ENCODE peak calls at places on chromosomes 13 and 19, in seven cellular contexts. One of them, this sample, is unnamed.

GRCh38 chr13:49341517-49341916 is 93.8 kb downstream of the CDADC1 start:
- DNase-seq in heart right ventricle: no peak
- DNase-seq in IMR-90: no peak
- DNase-seq in A549: no peak
- DNase-seq in AG09319: no peak
- DNase-seq in fibroblast of mammary gland: no peak
- DNase-seq in progenitor cell of endocrine pancreas: no peak
- DNase-seq in this sample: no peak

GRCh38 chr13:109672545-109672944 is 113.8 kb downstream of the IRS2 start:
- DNase-seq in fibroblast of mammary gland: no peak
- DNase-seq in AG09319: peak
- DNase-seq in A549: no peak
- DNase-seq in progenitor cell of endocrine pancreas: no peak
- DNase-seq in IMR-90: peak
- DNase-seq in heart right ventricle: no peak
- DNase-seq in this sample: no peak

GRCh38 chr19:15264061-15264932 is 32.0 kb upstream of the EPHX3 start:
- DNase-seq in heart right ventricle: peak
- DNase-seq in IMR-90: peak
- DNase-seq in AG09319: no peak
- DNase-seq in progenitor cell of endocrine pancreas: peak
- DNase-seq in fibroblast of mammary gland: peak
- DNase-seq in A549: peak
- DNase-seq in this sample: no peak

GRCh38 chr13:82878536-82878935 is 1003.7 kb downstream of the SLITRK1 start:
- DNase-seq in A549: no peak
- DNase-seq in fibroblast of mammary gland: peak
- DNase-seq in heart right ventricle: no peak
- DNase-seq in progenitor cell of endocrine pancreas: no peak
- DNase-seq in IMR-90: no peak
- DNase-seq in AG09319: no peak
- DNase-seq in this sample: no peak

GRCh38 chr19:641702-642101 is 2.0 kb downstream of the FGF22 start:
- DNase-seq in heart right ventricle: no peak
- DNase-seq in fibroblast of mammary gland: no peak
- DNase-seq in IMR-90: no peak
- DNase-seq in AG09319: no peak
- DNase-seq in A549: no peak
- DNase-seq in progenitor cell of endocrine pancreas: no peak
- DNase-seq in this sample: no peak

GRCh38 chr19:45733160-45733810 is at the start of gene MEIOSIN:
- DNase-seq in A549: no peak
- DNase-seq in IMR-90: no peak
- DNase-seq in AG09319: no peak
- DNase-seq in progenitor cell of endocrine pancreas: no peak
- DNase-seq in heart right ventricle: no peak
- DNase-seq in fibroblast of mammary gland: no peak
- DNase-seq in this sample: no peak

GRCh38 chr13:71303144-71303543 is 563.9 kb downstream of the DACH1 start:
- DNase-seq in A549: no peak
- DNase-seq in fibroblast of mammary gland: no peak
- DNase-seq in AG09319: no peak
- DNase-seq in heart right ventricle: no peak
- DNase-seq in progenitor cell of endocrine pancreas: no peak
- DNase-seq in IMR-90: no peak
- DNase-seq in this sample: no peak

GRCh38 chr19:17090501-17091074 is 15.0 kb downstream of the MYO9B start:
- DNase-seq in A549: no peak
- DNase-seq in IMR-90: peak
- DNase-seq in progenitor cell of endocrine pancreas: no peak
- DNase-seq in AG09319: no peak
- DNase-seq in heart right ventricle: no peak
- DNase-seq in fibroblast of mammary gland: peak
- DNase-seq in this sample: no peak

GRCh38 chr19:16324384-16325160 is at the start of gene KLF2:
- DNase-seq in IMR-90: peak
- DNase-seq in progenitor cell of endocrine pancreas: peak
- DNase-seq in A549: peak
- DNase-seq in fibroblast of mammary gland: peak
- DNase-seq in AG09319: peak
- DNase-seq in heart right ventricle: peak
- DNase-seq in this sample: peak

GRCh38 chr13:59452189-59452588 is 711.5 kb downstream of the DIAPH3 start:
- DNase-seq in A549: no peak
- DNase-seq in IMR-90: no peak
- DNase-seq in progenitor cell of endocrine pancreas: no peak
- DNase-seq in heart right ventricle: no peak
- DNase-seq in AG09319: no peak
- DNase-seq in fibroblast of mammary gland: no peak
- DNase-seq in this sample: no peak

GRCh38 chr13:41456768-41457588 is at the start of gene RGCC:
- DNase-seq in A549: peak
- DNase-seq in fibroblast of mammary gland: peak
- DNase-seq in IMR-90: peak
- DNase-seq in AG09319: no peak
- DNase-seq in progenitor cell of endocrine pancreas: peak
- DNase-seq in heart right ventricle: peak
- DNase-seq in this sample: no peak

GRCh38 chr13:48749144-48749543 is 95.4 kb downstream of the CYSLTR2 start:
- DNase-seq in progenitor cell of endocrine pancreas: no peak
- DNase-seq in heart right ventricle: no peak
- DNase-seq in A549: no peak
- DNase-seq in AG09319: no peak
- DNase-seq in IMR-90: peak
- DNase-seq in fibroblast of mammary gland: peak
- DNase-seq in this sample: no peak

GRCh38 chr13:42170029-42170428 is 101.9 kb upstream of the AKAP11 start:
- DNase-seq in heart right ventricle: no peak
- DNase-seq in A549: no peak
- DNase-seq in IMR-90: no peak
- DNase-seq in fibroblast of mammary gland: no peak
- DNase-seq in AG09319: no peak
- DNase-seq in progenitor cell of endocrine pancreas: no peak
- DNase-seq in this sample: no peak

GRCh38 chr19:20051841-20052768 is 12.8 kb upstream of the ZNF682 start:
- DNase-seq in progenitor cell of endocrine pancreas: peak
- DNase-seq in AG09319: peak
- DNase-seq in IMR-90: peak
- DNase-seq in fibroblast of mammary gland: peak
- DNase-seq in heart right ventricle: peak
- DNase-seq in A549: no peak
- DNase-seq in this sample: peak

GRCh38 chr19:42132851-42133528 is 744 bp upstream of the POU2F2 start:
- DNase-seq in heart right ventricle: peak
- DNase-seq in IMR-90: no peak
- DNase-seq in fibroblast of mammary gland: no peak
- DNase-seq in A549: peak
- DNase-seq in progenitor cell of endocrine pancreas: peak
- DNase-seq in AG09319: no peak
- DNase-seq in this sample: no peak

GRCh38 chr19:17209126-17210036 is 5.8 kb upstream of the USE1 start:
- DNase-seq in progenitor cell of endocrine pancreas: no peak
- DNase-seq in heart right ventricle: no peak
- DNase-seq in A549: peak
- DNase-seq in IMR-90: peak
- DNase-seq in fibroblast of mammary gland: peak
- DNase-seq in AG09319: no peak
- DNase-seq in this sample: no peak

GRCh38 chr13:23449386-23450162 is 16.1 kb upstream of the SACS start:
- DNase-seq in AG09319: no peak
- DNase-seq in fibroblast of mammary gland: no peak
- DNase-seq in A549: no peak
- DNase-seq in progenitor cell of endocrine pancreas: no peak
- DNase-seq in heart right ventricle: no peak
- DNase-seq in IMR-90: no peak
- DNase-seq in this sample: no peak

GRCh38 chr13:41716236-41716635 is 244.7 kb downstream of the VWA8 start:
- DNase-seq in progenitor cell of endocrine pancreas: no peak
- DNase-seq in IMR-90: no peak
- DNase-seq in fibroblast of mammary gland: no peak
- DNase-seq in AG09319: no peak
- DNase-seq in heart right ventricle: no peak
- DNase-seq in A549: no peak
- DNase-seq in this sample: no peak

GRCh38 chr19:57830071-57830602 is at the start of gene ZNF587B:
- DNase-seq in IMR-90: peak
- DNase-seq in progenitor cell of endocrine pancreas: peak
- DNase-seq in A549: peak
- DNase-seq in heart right ventricle: peak
- DNase-seq in fibroblast of mammary gland: peak
- DNase-seq in AG09319: no peak
- DNase-seq in this sample: no peak

GRCh38 chr19:16293133-16294085 is 31.2 kb upstream of the KLF2 start:
- DNase-seq in heart right ventricle: peak
- DNase-seq in progenitor cell of endocrine pancreas: no peak
- DNase-seq in IMR-90: peak
- DNase-seq in A549: peak
- DNase-seq in AG09319: peak
- DNase-seq in fibroblast of mammary gland: peak
- DNase-seq in this sample: no peak

GRCh38 chr13:36819811-36820140 is 754 bp downstream of the RFXAP start:
- DNase-seq in heart right ventricle: peak
- DNase-seq in progenitor cell of endocrine pancreas: no peak
- DNase-seq in A549: peak
- DNase-seq in IMR-90: peak
- DNase-seq in AG09319: no peak
- DNase-seq in fibroblast of mammary gland: peak
- DNase-seq in this sample: no peak

GRCh38 chr19:43976732-43977131 is 7.3 kb upstream of the ZNF155 start:
- DNase-seq in fibroblast of mammary gland: no peak
- DNase-seq in progenitor cell of endocrine pancreas: no peak
- DNase-seq in AG09319: no peak
- DNase-seq in IMR-90: no peak
- DNase-seq in heart right ventricle: no peak
- DNase-seq in A549: no peak
- DNase-seq in this sample: no peak

GRCh38 chr13:82772802-82773201 is 1109.5 kb downstream of the SLITRK1 start:
- DNase-seq in IMR-90: peak
- DNase-seq in fibroblast of mammary gland: peak
- DNase-seq in heart right ventricle: no peak
- DNase-seq in A549: no peak
- DNase-seq in AG09319: no peak
- DNase-seq in progenitor cell of endocrine pancreas: no peak
- DNase-seq in this sample: no peak

GRCh38 chr19:1101337-1101698 is 2.5 kb upstream of the GPX4 start:
- DNase-seq in progenitor cell of endocrine pancreas: no peak
- DNase-seq in heart right ventricle: peak
- DNase-seq in IMR-90: no peak
- DNase-seq in A549: no peak
- DNase-seq in AG09319: no peak
- DNase-seq in fibroblast of mammary gland: no peak
- DNase-seq in this sample: no peak

GRCh38 chr19:46574533-46574932 is 26.6 kb upstream of the CALM3 start:
- DNase-seq in A549: no peak
- DNase-seq in IMR-90: no peak
- DNase-seq in progenitor cell of endocrine pancreas: no peak
- DNase-seq in fibroblast of mammary gland: peak
- DNase-seq in heart right ventricle: no peak
- DNase-seq in AG09319: no peak
- DNase-seq in this sample: no peak

GRCh38 chr19:33815410-33816340 is 19.0 kb downstream of the KCTD15 start:
- DNase-seq in IMR-90: peak
- DNase-seq in heart right ventricle: no peak
- DNase-seq in A549: no peak
- DNase-seq in AG09319: no peak
- DNase-seq in fibroblast of mammary gland: peak
- DNase-seq in progenitor cell of endocrine pancreas: no peak
- DNase-seq in this sample: peak

GRCh38 chr13:85541476-85541875 is 257.7 kb downstream of the SLITRK6 start:
- DNase-seq in IMR-90: no peak
- DNase-seq in fibroblast of mammary gland: no peak
- DNase-seq in AG09319: no peak
- DNase-seq in heart right ventricle: no peak
- DNase-seq in progenitor cell of endocrine pancreas: no peak
- DNase-seq in A549: no peak
- DNase-seq in this sample: no peak

GRCh38 chr13:64704121-64704520 is 2526.0 kb downstream of the PCDH9 start:
- DNase-seq in heart right ventricle: no peak
- DNase-seq in AG09319: no peak
- DNase-seq in fibroblast of mammary gland: no peak
- DNase-seq in A549: no peak
- DNase-seq in IMR-90: no peak
- DNase-seq in progenitor cell of endocrine pancreas: no peak
- DNase-seq in this sample: no peak

GRCh38 chr19:31232220-31232619 is 117.0 kb downstream of the TSHZ3 start:
- DNase-seq in AG09319: no peak
- DNase-seq in fibroblast of mammary gland: peak
- DNase-seq in IMR-90: peak
- DNase-seq in progenitor cell of endocrine pancreas: no peak
- DNase-seq in heart right ventricle: no peak
- DNase-seq in A549: no peak
- DNase-seq in this sample: no peak
- TF ChIP-seq CTCF in AG09319: peak
- TF ChIP-seq CTCF in fibroblast of mammary gland: peak
- TF ChIP-seq CTCF in IMR-90: no peak
- TF ChIP-seq CTCF in progenitor cell of endocrine pancreas: peak
- TF ChIP-seq CTCF in heart right ventricle: peak
- TF ChIP-seq CTCF in A549: no peak
- TF ChIP-seq CTCF in this sample: peak

GRCh38 chr19:36915992-36916830 is at the start of the genes ZNF568 and ZNF829:
- DNase-seq in heart right ventricle: peak
- DNase-seq in IMR-90: peak
- DNase-seq in A549: peak
- DNase-seq in fibroblast of mammary gland: peak
- DNase-seq in progenitor cell of endocrine pancreas: peak
- DNase-seq in AG09319: peak
- DNase-seq in this sample: peak
- TF ChIP-seq CTCF in heart right ventricle: peak
- TF ChIP-seq CTCF in IMR-90: peak
- TF ChIP-seq CTCF in A549: no peak
- TF ChIP-seq CTCF in fibroblast of mammary gland: peak
- TF ChIP-seq CTCF in progenitor cell of endocrine pancreas: peak
- TF ChIP-seq CTCF in AG09319: peak
- TF ChIP-seq CTCF in this sample: peak

DNA sequence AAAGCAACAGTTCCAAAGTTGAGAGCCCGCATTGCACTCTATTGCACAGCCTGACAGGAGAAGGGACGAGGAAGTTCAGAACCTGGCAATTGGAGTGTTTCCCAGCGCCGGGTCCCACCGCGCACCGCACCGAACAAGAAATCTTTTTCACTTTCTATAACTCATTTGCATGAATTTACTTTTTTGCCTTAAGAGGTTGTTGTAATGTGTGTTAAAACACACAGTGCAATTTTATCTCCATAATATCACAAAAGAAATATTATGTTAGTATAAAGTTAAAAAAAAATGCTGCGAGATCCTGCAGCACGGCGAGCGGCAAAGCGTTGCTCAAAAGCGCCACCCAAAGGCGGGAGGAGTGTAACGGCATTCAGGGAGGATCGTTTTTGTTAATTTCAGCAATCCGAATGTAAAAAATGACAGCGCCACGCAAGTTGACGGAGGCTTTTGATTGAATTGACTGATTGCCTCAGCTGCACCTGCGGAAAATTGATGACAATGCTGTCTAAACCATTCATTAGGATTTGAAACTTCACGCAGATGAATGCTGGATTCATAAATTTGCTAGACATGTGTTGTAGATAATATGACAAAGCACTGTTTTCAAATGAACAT is 303.6 kb upstream of the ZNF507 start:
- DNase-seq in progenitor cell of endocrine pancreas: peak
- DNase-seq in IMR-90: peak
- DNase-seq in AG09319: no peak
- DNase-seq in heart right ventricle: peak
- DNase-seq in fibroblast of mammary gland: peak
- DNase-seq in A549: peak
- DNase-seq in this sample: no peak
- TF ChIP-seq CTCF in progenitor cell of endocrine pancreas: peak
- TF ChIP-seq CTCF in IMR-90: peak
- TF ChIP-seq CTCF in AG09319: peak
- TF ChIP-seq CTCF in heart right ventricle: peak
- TF ChIP-seq CTCF in fibroblast of mammary gland: peak
- TF ChIP-seq CTCF in A549: peak
- TF ChIP-seq CTCF in this sample: peak

GRCh38 chr19:47707135-47707925 is 5.9 kb upstream of the EHD2 start:
- DNase-seq in fibroblast of mammary gland: peak
- DNase-seq in progenitor cell of endocrine pancreas: peak
- DNase-seq in A549: peak
- DNase-seq in heart right ventricle: peak
- DNase-seq in IMR-90: peak
- DNase-seq in AG09319: no peak
- DNase-seq in this sample: no peak
- TF ChIP-seq CTCF in fibroblast of mammary gland: peak
- TF ChIP-seq CTCF in progenitor cell of endocrine pancreas: peak
- TF ChIP-seq CTCF in A549: peak
- TF ChIP-seq CTCF in heart right ventricle: peak
- TF ChIP-seq CTCF in IMR-90: peak
- TF ChIP-seq CTCF in AG09319: peak
- TF ChIP-seq CTCF in this sample: peak